ENCODE peak calls at places on chromosomes 3 and 15, in five cellular contexts. K, Q, I, R and H are unnamed samples.
A peak's percentile ranks its signal among the peaks of the same experiment; 100 is the strongest.

GRCh38 chr3:134308350-134308891 is 57.8 kb upstream of the RYK start:
- DNase-seq in K (peak; percentile 76), Q (peak; percentile 62), I (peak; percentile 74), R (peak; percentile 8), H (peak; percentile 85)

GRCh38 chr3:60421749-60422467 is 829.3 kb downstream of the FHIT start:
- DNase-seq in K (no peak), Q (no peak), I (no peak), R (no peak), H (no peak)

GRCh38 chr3:52246264-52246620 is 683 bp downstream of the PPM1M start:
- DNase-seq in K (no peak), Q (no peak), I (no peak), R (no peak), H (no peak)

GRCh38 chr15:59292393-59292792 is 80.3 kb downstream of the MYO1E start:
- DNase-seq in K (peak; percentile 51), Q (no peak), I (peak; percentile 72), R (no peak), H (no peak)

GRCh38 chr15:57283774-57284508 is 92.4 kb upstream of the CGNL1 start:
- DNase-seq in K (peak; percentile 45), Q (no peak), I (no peak), R (no peak), H (no peak)

GRCh38 chr3:15997274-15997943 is 177.1 kb upstream of the GALNT15 start:
- DNase-seq in K (no peak), Q (no peak), I (no peak), R (peak; percentile 16), H (no peak)

GRCh38 chr15:92361321-92362090 is 32.2 kb upstream of the ST8SIA2 start:
- DNase-seq in K (no peak), Q (no peak), I (no peak), R (no peak), H (peak; percentile 55)

GRCh38 chr3:53162672-53163458 is 1.9 kb downstream of the PRKCD start:
- DNase-seq in K (no peak), Q (peak; percentile 21), I (no peak), R (no peak), H (no peak)

GRCh38 chr3:100299031-100299430 is 35.5 kb upstream of the NIT2 start:
- DNase-seq in K (no peak), Q (no peak), I (no peak), R (no peak), H (no peak)

GRCh38 chr3:100295089-100295488 is 34.3 kb downstream of the TBC1D23 start:
- DNase-seq in K (no peak), Q (no peak), I (no peak), R (no peak), H (no peak)

DNA sequence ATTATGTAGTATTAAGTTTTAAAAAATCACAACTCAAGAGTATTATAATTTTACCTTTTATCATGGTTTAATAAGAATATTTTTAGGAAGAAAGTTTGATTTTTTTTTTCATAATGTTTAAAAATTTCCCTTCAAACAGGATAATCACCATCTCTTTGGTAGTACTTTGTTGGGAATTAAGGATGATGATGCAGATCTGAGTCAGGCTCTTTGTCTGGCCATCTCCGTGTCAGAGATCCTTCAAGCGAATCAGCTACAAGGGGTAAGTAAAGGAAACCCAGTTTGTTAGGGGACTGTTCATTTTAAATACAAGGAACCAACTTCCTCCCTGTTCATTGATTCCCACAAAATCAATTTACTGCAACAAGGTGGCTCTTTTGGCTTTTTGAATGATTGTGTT is 36.8 kb upstream of the NIT2 start:
- DNase-seq in K (peak; percentile 67), Q (no peak), I (no peak), R (no peak), H (no peak)
- TF ChIP-seq SMC3 in K (no peak), Q (no peak), I (no peak), R (no peak), H (no peak)

GRCh38 chr3:155912574-155913190 is 42.2 kb downstream of the GMPS start:
- DNase-seq in K (peak; percentile 39), Q (no peak), I (no peak), R (no peak), H (no peak)
- H2AFZ ChIP-seq in K (no peak overlapping the region), Q (no peak overlapping the region), I (no peak overlapping the region), R (no peak overlapping the region), H (no peak overlapping the region)

DNA sequence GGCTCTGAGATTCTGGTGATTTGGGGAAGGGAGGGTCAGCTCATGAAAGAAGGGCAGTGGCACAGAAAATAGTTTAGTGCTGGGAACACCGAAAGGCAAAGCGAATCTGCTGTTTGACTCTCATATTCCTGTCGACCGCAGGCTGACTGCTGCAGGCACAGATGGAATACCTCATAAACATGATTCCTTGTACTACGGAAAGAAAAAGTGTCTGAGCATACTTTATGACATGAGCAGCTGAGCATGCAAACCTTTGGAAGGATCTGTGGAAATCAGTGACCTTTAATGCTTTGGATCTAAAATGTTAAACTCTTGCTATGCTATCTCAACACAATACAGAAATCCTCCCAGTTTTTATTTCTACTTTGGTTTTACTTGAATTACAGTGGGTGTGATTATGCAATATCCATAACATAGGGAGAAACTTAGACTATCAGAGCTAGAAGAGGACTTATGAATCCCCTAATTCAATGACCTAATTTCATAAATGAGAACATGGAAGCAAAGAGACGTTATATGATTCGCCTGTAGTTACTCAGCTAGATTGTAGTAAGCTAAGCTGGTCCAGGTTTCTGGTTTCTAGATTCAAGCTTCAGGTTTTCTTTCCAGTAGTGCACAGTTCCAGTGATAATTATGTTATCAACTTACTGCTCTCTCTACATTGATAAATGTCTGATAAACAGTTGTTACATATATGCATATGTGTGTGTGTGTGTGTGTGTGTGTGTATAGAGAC is 127.5 kb upstream of the GBE1 start:
- DNase-seq in K (peak; percentile 4), Q (no peak), I (no peak), R (no peak), H (no peak)
- TF ChIP-seq SMC3 in K (no peak), Q (no peak), I (no peak), R (no peak), H (no peak)

GRCh38 chr3:152724270-152724669 is 110.7 kb upstream of the P2RY1 start:
- DNase-seq in K (no peak), Q (no peak), I (no peak), R (no peak), H (no peak)

GRCh38 chr3:152718810-152719209 is 116.1 kb upstream of the P2RY1 start:
- DNase-seq in K (no peak), Q (no peak), I (no peak), R (no peak), H (no peak)

GRCh38 chr3:152720941-152721718 is 113.8 kb upstream of the P2RY1 start:
- DNase-seq in K (no peak), Q (no peak), I (no peak), R (no peak), H (no peak)

GRCh38 chr3:152717252-152717651 is 117.7 kb upstream of the P2RY1 start:
- DNase-seq in K (no peak), Q (no peak), I (no peak), R (no peak), H (no peak)

GRCh38 chr3:152719264-152719663 is 115.7 kb upstream of the P2RY1 start:
- DNase-seq in K (peak; percentile 21), Q (no peak), I (no peak), R (no peak), H (peak; percentile 0)
- H2AFZ ChIP-seq in K (no peak overlapping the region), Q (no peak overlapping the region), I (no peak overlapping the region), R (no peak overlapping the region), H (no peak overlapping the region)

DNA sequence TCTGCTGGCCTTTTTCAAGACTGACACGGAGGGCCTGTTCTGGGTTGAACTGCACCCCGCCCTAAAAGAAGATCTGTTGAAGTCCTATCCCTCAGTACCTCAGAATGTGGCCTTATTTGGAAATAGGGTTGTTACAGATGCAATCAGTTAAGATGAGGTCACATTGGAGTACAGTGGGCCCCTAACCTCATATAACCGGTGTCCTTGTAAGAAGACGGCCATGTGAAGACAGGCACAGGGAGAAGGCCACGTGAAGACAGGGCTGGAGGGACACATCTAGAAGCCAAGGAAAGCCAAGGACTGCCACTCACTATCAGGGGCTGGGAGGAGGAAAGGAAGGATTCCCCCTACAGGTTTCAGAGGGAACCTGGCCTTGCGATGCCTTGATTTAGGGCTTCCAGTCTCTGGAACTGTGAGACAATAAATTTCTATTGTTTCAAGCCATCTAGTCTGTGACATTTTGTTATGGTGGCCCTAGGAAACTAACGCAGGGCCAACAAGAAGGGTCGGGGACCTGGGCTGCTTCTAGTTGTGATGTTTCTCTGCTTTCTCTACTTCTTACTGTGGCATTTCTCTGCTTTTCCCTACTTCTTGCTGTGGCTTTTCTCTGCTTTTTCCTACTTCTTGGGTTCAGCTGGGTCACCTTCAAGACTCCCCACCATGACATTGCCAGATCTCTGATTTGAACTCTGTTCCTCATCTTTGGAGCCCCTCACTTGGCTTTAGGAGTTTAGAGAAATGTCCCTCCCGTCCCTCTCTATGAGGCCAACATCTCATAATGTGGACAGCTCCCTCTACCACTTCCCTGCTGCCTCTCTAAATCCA is 4.8 kb upstream of the CCDC174 start:
- DNase-seq in K (no peak), Q (peak; percentile 41), I (no peak), R (no peak), H (no peak)
- TF ChIP-seq SMC3 in K (no peak), Q (no peak), I (no peak), R (no peak), H (no peak)

GRCh38 chr15:25933456-25934158 is 70.5 kb upstream of the ATP10A start:
- DNase-seq in K (peak; percentile 87), Q (peak; percentile 35), I (peak; percentile 47), R (peak; percentile 5), H (peak; percentile 70)
- H2AFZ ChIP-seq in K (peak overlapping the region; percentile 95), Q (no peak overlapping the region), I (peak overlapping the region; percentile 54), R (no peak overlapping the region), H (no peak overlapping the region)

GRCh38 chr3:181631901-181632300 is 79.8 kb upstream of the SOX2 start:
- DNase-seq in K (no peak), Q (no peak), I (no peak), R (no peak), H (no peak)
- TF ChIP-seq SMC3 in K (no peak), Q (no peak), I (no peak), R (no peak), H (no peak)